ENCODE peak calls at places on chromosomes 12 and 14, in eight cellular contexts. B is psoas muscle; R is HTR-8/SVneo; T is fibroblast of pulmonary artery; S is activated gamma-delta T cell treated with Interleukin-2 at 50 U/mL for 16 hours; D is kidney epithelial cell; U is CD8-positive, alpha-beta memory T cell; Z is MM.1S. G is an unnamed sample.

GRCh38 chr14:77562681-77563080 is 53.8 kb downstream of the SPTLC2 start:
- DNase-seq in B (no peak), R (no peak), T (peak), S (no peak), D (peak), U (no peak), Z (no peak), G (no peak)

GRCh38 chr14:100783630-100784321 is 42.1 kb upstream of the MEG3 start:
- DNase-seq in B (no peak), R (no peak), T (no peak), S (no peak), D (no peak), U (no peak), Z (no peak), G (no peak)

GRCh38 chr14:68975667-68976066 is 3.4 kb downstream of the ACTN1 start:
- DNase-seq in B (no peak), R (no peak), T (peak), S (no peak), D (no peak), U (no peak), Z (no peak), G (no peak)

GRCh38 chr12:89243786-89244185 is 108.5 kb downstream of the DUSP6 start:
- DNase-seq in B (no peak), R (no peak), T (no peak), S (no peak), D (no peak), U (no peak), Z (peak), G (no peak)

GRCh38 chr14:95250126-95250824 is 69.4 kb downstream of the CLMN start:
- DNase-seq in B (no peak), R (no peak), T (no peak), S (no peak), D (no peak), U (no peak), Z (no peak), G (no peak)

GRCh38 chr12:132178801-132179401 is 34.6 kb downstream of the NOC4L start:
- DNase-seq in B (peak), R (no peak), T (no peak), S (no peak), D (no peak), U (peak), Z (no peak), G (no peak)

GRCh38 chr12:13563743-13564125 is 367.2 kb downstream of the EMP1 start:
- DNase-seq in B (no peak), R (no peak), T (no peak), S (no peak), D (no peak), U (no peak), Z (no peak), G (no peak)

GRCh38 chr14:85596562-85596961 is 66.6 kb downstream of the FLRT2 start:
- DNase-seq in B (no peak), R (no peak), T (no peak), S (no peak), D (no peak), U (no peak), Z (no peak), G (no peak)

GRCh38 chr12:123931686-123932321 is 40.8 kb downstream of the CCDC92 start:
- DNase-seq in B (no peak), R (no peak), T (no peak), S (no peak), D (no peak), U (peak), Z (no peak), G (no peak)

GRCh38 chr14:24312736-24313507 is 1.6 kb downstream of the LTB4R start:
- DNase-seq in B (no peak), R (no peak), T (peak), S (peak), D (no peak), U (peak), Z (peak), G (no peak)

GRCh38 chr14:30252800-30253425 is 306.0 kb upstream of the G2E3 start:
- DNase-seq in B (no peak), R (no peak), T (no peak), S (no peak), D (no peak), U (no peak), Z (no peak), G (no peak)

GRCh38 chr14:95545769-95546168 is 10.9 kb downstream of the GLRX5 start:
- DNase-seq in B (no peak), R (peak), T (peak), S (no peak), D (peak), U (no peak), Z (no peak), G (no peak)

GRCh38 chr12:112307219-112308062 is 74.8 kb downstream of the HECTD4 start:
- DNase-seq in B (no peak), R (no peak), T (peak), S (no peak), D (no peak), U (no peak), Z (no peak), G (no peak)

GRCh38 chr12:63922446-63922845 is 77.9 kb downstream of the SRGAP1 start:
- DNase-seq in B (no peak), R (no peak), T (peak), S (no peak), D (no peak), U (no peak), Z (no peak), G (no peak)

GRCh38 chr14:98751110-98751509 is 520.9 kb downstream of the BCL11B start:
- DNase-seq in B (no peak), R (no peak), T (no peak), S (no peak), D (no peak), U (no peak), Z (no peak), G (no peak)

GRCh38 chr14:77376380-77376770 is 519 bp downstream of the TMED8 start:
- DNase-seq in B (peak), R (peak), T (no peak), S (no peak), D (no peak), U (no peak), Z (peak), G (peak)

GRCh38 chr14:74612346-74613021 is 447 bp upstream of the LTBP2 start:
- DNase-seq in B (peak), R (peak), T (peak), S (peak), D (no peak), U (peak), Z (peak), G (peak)

GRCh38 chr12:55996201-55996714 is 818 bp upstream of the SUOX start:
- DNase-seq in B (peak), R (peak), T (peak), S (peak), D (no peak), U (peak), Z (peak), G (peak)

GRCh38 chr14:21044106-21044618 is 2.0 kb downstream of the RNASE7 start:
- DNase-seq in B (peak), R (no peak), T (no peak), S (no peak), D (no peak), U (no peak), Z (no peak), G (no peak)

GRCh38 chr12:89345830-89346740 is 6.2 kb downstream of the DUSP6 start:
- DNase-seq in B (peak), R (no peak), T (peak), S (peak), D (no peak), U (peak), Z (peak), G (peak)

GRCh38 chr12:90004319-90005074 is 295.9 kb upstream of the ATP2B1 start:
- DNase-seq in B (no peak), R (no peak), T (no peak), S (no peak), D (no peak), U (no peak), Z (no peak), G (no peak)

GRCh38 chr12:122046145-122046544 is 24.5 kb downstream of the BCL7A start:
- DNase-seq in B (no peak), R (no peak), T (no peak), S (no peak), D (no peak), U (no peak), Z (no peak), G (no peak)